ENCODE peak calls at places on chromosomes 16 and 17, in seven cellular contexts. One of them, this sample, is unnamed.
A peak's percentile ranks its signal among the peaks of the same experiment; 100 is the strongest.

GRCh38 chr17:31581022-31581483 is 189.6 kb downstream of the RAB11FIP4 start:
- DNase-seq in H9: peak; percentile 28
- DNase-seq in IMR-90: peak; percentile 68
- DNase-seq in mesenchymal stem cell: peak; percentile 40
- DNase-seq in trophoblast cell: no peak
- DNase-seq in mesendoderm: no peak
- DNase-seq in H1: no peak
- DNase-seq in this sample: no peak

GRCh38 chr16:67652578-67653130 is 7.4 kb downstream of the ACD start:
- DNase-seq in H9: peak; percentile 69
- DNase-seq in IMR-90: no peak
- DNase-seq in mesenchymal stem cell: no peak
- DNase-seq in trophoblast cell: no peak
- DNase-seq in mesendoderm: peak; percentile 78
- DNase-seq in H1: no peak
- DNase-seq in this sample: peak; percentile 63

GRCh38 chr17:82357394-82357793 is 1.7 kb upstream of the TEX19 start:
- DNase-seq in H9: no peak
- DNase-seq in IMR-90: no peak
- DNase-seq in mesenchymal stem cell: no peak
- DNase-seq in trophoblast cell: no peak
- DNase-seq in mesendoderm: no peak
- DNase-seq in H1: no peak
- DNase-seq in this sample: no peak

GRCh38 chr17:31148205-31148604 is 53.4 kb downstream of the NF1 start:
- DNase-seq in H9: no peak
- DNase-seq in IMR-90: peak; percentile 13
- DNase-seq in mesenchymal stem cell: peak; percentile 40
- DNase-seq in trophoblast cell: no peak
- DNase-seq in mesendoderm: no peak
- DNase-seq in H1: no peak
- DNase-seq in this sample: no peak

GRCh38 chr17:64005734-64006167 is 7.6 kb downstream of the PRR29 start:
- DNase-seq in H9: peak; percentile 27
- DNase-seq in IMR-90: no peak
- DNase-seq in mesenchymal stem cell: no peak
- DNase-seq in trophoblast cell: no peak
- DNase-seq in mesendoderm: no peak
- DNase-seq in H1: no peak
- DNase-seq in this sample: no peak

GRCh38 chr17:50169121-50169764 is 3.4 kb downstream of the SGCA start:
- DNase-seq in H9: peak; percentile 91
- DNase-seq in IMR-90: peak; percentile 74
- DNase-seq in mesenchymal stem cell: peak; percentile 84
- DNase-seq in trophoblast cell: no peak
- DNase-seq in mesendoderm: peak; percentile 87
- DNase-seq in H1: no peak
- DNase-seq in this sample: peak; percentile 84

GRCh38 chr17:57603541-57603940 is 141.6 kb downstream of the CCDC182 start:
- DNase-seq in H9: no peak
- DNase-seq in IMR-90: no peak
- DNase-seq in mesenchymal stem cell: no peak
- DNase-seq in trophoblast cell: no peak
- DNase-seq in mesendoderm: no peak
- DNase-seq in H1: no peak
- DNase-seq in this sample: no peak

GRCh38 chr17:38881600-38882191 is 11.8 kb downstream of the LASP1 start:
- DNase-seq in H9: peak; percentile 34
- DNase-seq in IMR-90: peak; percentile 48
- DNase-seq in mesenchymal stem cell: peak; percentile 91
- DNase-seq in trophoblast cell: no peak
- DNase-seq in mesendoderm: no peak
- DNase-seq in H1: no peak
- DNase-seq in this sample: no peak

GRCh38 chr16:85246473-85246872 is 134.2 kb upstream of the CIBAR2 start:
- DNase-seq in H9: no peak
- DNase-seq in IMR-90: no peak
- DNase-seq in mesenchymal stem cell: no peak
- DNase-seq in trophoblast cell: no peak
- DNase-seq in mesendoderm: no peak
- DNase-seq in H1: no peak
- DNase-seq in this sample: no peak

GRCh38 chr16:72921106-72921505 is 126.8 kb downstream of the ZFHX3 start:
- DNase-seq in H9: no peak
- DNase-seq in IMR-90: no peak
- DNase-seq in mesenchymal stem cell: no peak
- DNase-seq in trophoblast cell: no peak
- DNase-seq in mesendoderm: no peak
- DNase-seq in H1: no peak
- DNase-seq in this sample: no peak

GRCh38 chr17:41284546-41284945 is 9.0 kb downstream of the KRTAP9-7 start:
- DNase-seq in H9: no peak
- DNase-seq in IMR-90: no peak
- DNase-seq in mesenchymal stem cell: no peak
- DNase-seq in trophoblast cell: no peak
- DNase-seq in mesendoderm: no peak
- DNase-seq in H1: no peak
- DNase-seq in this sample: no peak

GRCh38 chr17:19461681-19462080 is 50.6 kb downstream of the RNF112 start:
- DNase-seq in H9: peak; percentile 50
- DNase-seq in IMR-90: no peak
- DNase-seq in mesenchymal stem cell: no peak
- DNase-seq in trophoblast cell: no peak
- DNase-seq in mesendoderm: no peak
- DNase-seq in H1: no peak
- DNase-seq in this sample: no peak

GRCh38 chr17:32303861-32304288 is 38.1 kb downstream of the C17orf75 start:
- DNase-seq in H9: no peak
- DNase-seq in IMR-90: no peak
- DNase-seq in mesenchymal stem cell: no peak
- DNase-seq in trophoblast cell: no peak
- DNase-seq in mesendoderm: peak; percentile 51
- DNase-seq in H1: no peak
- DNase-seq in this sample: no peak

GRCh38 chr17:42399948-42400843 is 12.0 kb upstream of the STAT3 start:
- DNase-seq in H9: peak; percentile 49
- DNase-seq in IMR-90: no peak
- DNase-seq in mesenchymal stem cell: no peak
- DNase-seq in trophoblast cell: no peak
- DNase-seq in mesendoderm: peak; percentile 55
- DNase-seq in H1: no peak
- DNase-seq in this sample: no peak

GRCh38 chr17:61144876-61145564 is 254.6 kb upstream of the TBX2 start:
- DNase-seq in H9: no peak
- DNase-seq in IMR-90: no peak
- DNase-seq in mesenchymal stem cell: peak; percentile 57
- DNase-seq in trophoblast cell: no peak
- DNase-seq in mesendoderm: peak; percentile 44
- DNase-seq in H1: no peak
- DNase-seq in this sample: no peak

GRCh38 chr17:64781394-64781793 is 119.3 kb upstream of the SMURF2 start:
- DNase-seq in H9: peak; percentile 74
- DNase-seq in IMR-90: no peak
- DNase-seq in mesenchymal stem cell: peak; percentile 57
- DNase-seq in trophoblast cell: no peak
- DNase-seq in mesendoderm: peak; percentile 49
- DNase-seq in H1: no peak
- DNase-seq in this sample: no peak

GRCh38 chr16:24896439-24896838 is 50.7 kb downstream of the SLC5A11 start:
- DNase-seq in H9: no peak
- DNase-seq in IMR-90: no peak
- DNase-seq in mesenchymal stem cell: no peak
- DNase-seq in trophoblast cell: no peak
- DNase-seq in mesendoderm: no peak
- DNase-seq in H1: no peak
- DNase-seq in this sample: no peak

GRCh38 chr16:31386157-31386984 is 6.8 kb upstream of the ITGAD start:
- DNase-seq in H9: no peak
- DNase-seq in IMR-90: peak; percentile 72
- DNase-seq in mesenchymal stem cell: peak; percentile 1
- DNase-seq in trophoblast cell: peak; percentile 85
- DNase-seq in mesendoderm: peak; percentile 78
- DNase-seq in H1: no peak
- DNase-seq in this sample: no peak

GRCh38 chr17:77601054-77601979 is 357.2 kb upstream of the TNRC6C start:
- DNase-seq in H9: peak; percentile 26
- DNase-seq in IMR-90: no peak
- DNase-seq in mesenchymal stem cell: no peak
- DNase-seq in trophoblast cell: no peak
- DNase-seq in mesendoderm: no peak
- DNase-seq in H1: no peak
- DNase-seq in this sample: no peak

GRCh38 chr17:19830061-19830460 is 37.7 kb downstream of the ULK2 start:
- DNase-seq in H9: no peak
- DNase-seq in IMR-90: no peak
- DNase-seq in mesenchymal stem cell: no peak
- DNase-seq in trophoblast cell: no peak
- DNase-seq in mesendoderm: no peak
- DNase-seq in H1: no peak
- DNase-seq in this sample: no peak

GRCh38 chr16:50814043-50814442 is 72.2 kb downstream of the CYLD start:
- DNase-seq in H9: no peak
- DNase-seq in IMR-90: no peak
- DNase-seq in mesenchymal stem cell: no peak
- DNase-seq in trophoblast cell: no peak
- DNase-seq in mesendoderm: peak; percentile 9
- DNase-seq in H1: no peak
- DNase-seq in this sample: no peak

GRCh38 chr17:78677303-78678219 is 100.4 kb upstream of the DNAH17 start:
- DNase-seq in H9: no peak
- DNase-seq in IMR-90: no peak
- DNase-seq in mesenchymal stem cell: peak; percentile 48
- DNase-seq in trophoblast cell: no peak
- DNase-seq in mesendoderm: no peak
- DNase-seq in H1: no peak
- DNase-seq in this sample: no peak

GRCh38 chr16:9125658-9126492 is 34.4 kb downstream of the HAPSTR1 start:
- DNase-seq in H9: no peak
- DNase-seq in IMR-90: no peak
- DNase-seq in mesenchymal stem cell: peak; percentile 54
- DNase-seq in trophoblast cell: no peak
- DNase-seq in mesendoderm: no peak
- DNase-seq in H1: no peak
- DNase-seq in this sample: no peak

GRCh38 chr17:52036416-52036815 is 122.1 kb downstream of the CA10 start:
- DNase-seq in H9: no peak
- DNase-seq in IMR-90: no peak
- DNase-seq in mesenchymal stem cell: no peak
- DNase-seq in trophoblast cell: no peak
- DNase-seq in mesendoderm: no peak
- DNase-seq in H1: no peak
- DNase-seq in this sample: no peak
- H3K18ac ChIP-seq in H9: no peak overlapping the region
- H3K18ac ChIP-seq in IMR-90: no peak overlapping the region
- H3K18ac ChIP-seq in mesenchymal stem cell: no peak overlapping the region
- H3K18ac ChIP-seq in trophoblast cell: no peak overlapping the region
- H3K18ac ChIP-seq in mesendoderm: no peak overlapping the region
- H3K18ac ChIP-seq in H1: no peak overlapping the region
- H3K18ac ChIP-seq in this sample: no peak overlapping the region

DNA sequence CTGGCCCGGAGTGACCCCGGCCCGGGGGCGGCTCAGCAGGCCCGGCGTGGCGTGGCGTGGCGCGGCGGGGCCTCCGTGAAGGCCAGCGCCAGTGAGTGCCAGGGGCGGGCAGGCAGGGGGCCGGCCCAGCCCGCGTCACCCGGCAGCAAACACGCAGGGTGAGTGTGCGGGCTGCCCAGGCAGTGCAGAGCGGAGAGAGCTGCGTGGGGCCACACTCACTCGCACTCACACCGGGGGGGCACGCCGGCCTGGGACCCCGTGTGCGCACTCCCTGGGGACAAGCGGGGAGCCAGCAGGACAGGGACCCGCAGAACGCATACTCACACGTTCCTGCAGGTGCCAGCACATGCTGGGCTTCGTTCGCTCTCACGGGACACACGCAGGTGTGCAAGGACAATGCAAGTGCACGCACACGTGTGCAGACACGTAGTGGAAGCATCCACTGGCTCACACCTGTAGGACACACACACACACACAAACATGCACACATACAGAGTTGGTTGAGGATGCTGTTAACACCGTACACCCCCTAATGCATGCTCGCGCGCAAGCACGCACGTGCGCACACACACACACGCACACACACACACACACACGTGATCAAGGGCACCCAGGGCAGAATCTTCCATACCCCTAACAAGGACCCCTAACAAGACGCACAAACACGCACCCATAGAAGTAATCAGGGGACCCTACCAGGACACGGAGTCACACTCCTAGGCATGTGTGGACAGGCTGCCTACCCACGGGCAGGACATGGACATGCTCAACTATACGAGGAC is 7.7 kb downstream of the USP6 start:
- DNase-seq in H9: peak; percentile 41
- DNase-seq in IMR-90: no peak
- DNase-seq in mesenchymal stem cell: no peak
- DNase-seq in trophoblast cell: no peak
- DNase-seq in mesendoderm: no peak
- DNase-seq in H1: no peak
- DNase-seq in this sample: no peak
- H3K18ac ChIP-seq in H9: no peak overlapping the region
- H3K18ac ChIP-seq in IMR-90: no peak overlapping the region
- H3K18ac ChIP-seq in mesenchymal stem cell: no peak overlapping the region
- H3K18ac ChIP-seq in trophoblast cell: no peak overlapping the region
- H3K18ac ChIP-seq in mesendoderm: no peak overlapping the region
- H3K18ac ChIP-seq in H1: no peak overlapping the region
- H3K18ac ChIP-seq in this sample: peak overlapping the region; percentile 92

GRCh38 chr17:16853661-16854320 is 118.1 kb downstream of the TNFRSF13B start:
- DNase-seq in H9: no peak
- DNase-seq in IMR-90: no peak
- DNase-seq in mesenchymal stem cell: no peak
- DNase-seq in trophoblast cell: peak; percentile 53
- DNase-seq in mesendoderm: no peak
- DNase-seq in H1: no peak
- DNase-seq in this sample: no peak
- H3K18ac ChIP-seq in H9: no peak overlapping the region
- H3K18ac ChIP-seq in IMR-90: no peak overlapping the region
- H3K18ac ChIP-seq in mesenchymal stem cell: no peak overlapping the region
- H3K18ac ChIP-seq in trophoblast cell: no peak overlapping the region
- H3K18ac ChIP-seq in mesendoderm: no peak overlapping the region
- H3K18ac ChIP-seq in H1: no peak overlapping the region
- H3K18ac ChIP-seq in this sample: peak overlapping the region; percentile 35

GRCh38 chr16:75024182-75024581 is 25.4 kb downstream of the ZNRF1 start:
- DNase-seq in H9: no peak
- DNase-seq in IMR-90: no peak
- DNase-seq in mesenchymal stem cell: no peak
- DNase-seq in trophoblast cell: no peak
- DNase-seq in mesendoderm: no peak
- DNase-seq in H1: no peak
- DNase-seq in this sample: no peak

GRCh38 chr16:75021410-75021809 is 22.6 kb downstream of the ZNRF1 start:
- DNase-seq in H9: no peak
- DNase-seq in IMR-90: no peak
- DNase-seq in mesenchymal stem cell: no peak
- DNase-seq in trophoblast cell: no peak
- DNase-seq in mesendoderm: no peak
- DNase-seq in H1: no peak
- DNase-seq in this sample: no peak

GRCh38 chr16:75024591-75024990 is 25.8 kb downstream of the ZNRF1 start:
- DNase-seq in H9: no peak
- DNase-seq in IMR-90: no peak
- DNase-seq in mesenchymal stem cell: no peak
- DNase-seq in trophoblast cell: no peak
- DNase-seq in mesendoderm: no peak
- DNase-seq in H1: no peak
- DNase-seq in this sample: no peak

GRCh38 chr16:75022567-75022966 is 23.7 kb downstream of the ZNRF1 start:
- DNase-seq in H9: no peak
- DNase-seq in IMR-90: no peak
- DNase-seq in mesenchymal stem cell: no peak
- DNase-seq in trophoblast cell: no peak
- DNase-seq in mesendoderm: no peak
- DNase-seq in H1: no peak
- DNase-seq in this sample: no peak

GRCh38 chr16:75023019-75023418 is 24.2 kb downstream of the ZNRF1 start:
- DNase-seq in H9: no peak
- DNase-seq in IMR-90: peak; percentile 70
- DNase-seq in mesenchymal stem cell: no peak
- DNase-seq in trophoblast cell: no peak
- DNase-seq in mesendoderm: no peak
- DNase-seq in H1: no peak
- DNase-seq in this sample: no peak
- H3K18ac ChIP-seq in H9: no peak overlapping the region
- H3K18ac ChIP-seq in IMR-90: peak overlapping the region; percentile 92
- H3K18ac ChIP-seq in mesenchymal stem cell: no peak overlapping the region
- H3K18ac ChIP-seq in trophoblast cell: no peak overlapping the region
- H3K18ac ChIP-seq in mesendoderm: no peak overlapping the region
- H3K18ac ChIP-seq in H1: no peak overlapping the region
- H3K18ac ChIP-seq in this sample: no peak overlapping the region